ENCODE peak calls at places on chromosomes 4 and X, in four cellular contexts. One of them, this sample, is unnamed.

GRCh38 chrX:112211459-112211858 is 128.9 kb upstream of the TRPC5 start:
- DNase-seq in fibroblast of lung: no peak
- DNase-seq in H9: no peak
- DNase-seq in astrocyte of the spinal cord: peak; percentile 13
- DNase-seq in this sample: no peak

GRCh38 chrX:31524182-31524581 is 452.3 kb upstream of the FTHL17 start:
- DNase-seq in H9: no peak
- DNase-seq in astrocyte of the spinal cord: no peak
- DNase-seq in fibroblast of lung: no peak
- DNase-seq in this sample: no peak

GRCh38 chrX:5775985-5776384 is 452.7 kb downstream of the NLGN4X start:
- DNase-seq in astrocyte of the spinal cord: no peak
- DNase-seq in H9: no peak
- DNase-seq in fibroblast of lung: no peak
- DNase-seq in this sample: no peak

GRCh38 chrX:55132416-55132815 is 43.6 kb downstream of the PAGE2 start:
- DNase-seq in H9: no peak
- DNase-seq in fibroblast of lung: no peak
- DNase-seq in astrocyte of the spinal cord: no peak
- DNase-seq in this sample: no peak

GRCh38 chr4:17276821-17277220 is 235.1 kb downstream of the QDPR start:
- DNase-seq in H9: no peak
- DNase-seq in fibroblast of lung: peak; percentile 32
- DNase-seq in astrocyte of the spinal cord: peak; percentile 42
- DNase-seq in this sample: no peak

GRCh38 chr4:31007858-31008257 is 287.7 kb downstream of the PCDH7 start:
- DNase-seq in fibroblast of lung: no peak
- DNase-seq in H9: no peak
- DNase-seq in astrocyte of the spinal cord: no peak
- DNase-seq in this sample: no peak

GRCh38 chr4:102519925-102520324 is 18.8 kb downstream of the NFKB1 start:
- DNase-seq in fibroblast of lung: no peak
- DNase-seq in H9: no peak
- DNase-seq in astrocyte of the spinal cord: no peak
- DNase-seq in this sample: no peak

GRCh38 chr4:38190717-38191178 is 230.6 kb downstream of the PTTG2 start:
- DNase-seq in fibroblast of lung: peak; percentile 90
- DNase-seq in astrocyte of the spinal cord: peak; percentile 74
- DNase-seq in H9: no peak
- DNase-seq in this sample: no peak

GRCh38 chr4:154329939-154330338 is 161.7 kb downstream of the DCHS2 start:
- DNase-seq in H9: no peak
- DNase-seq in astrocyte of the spinal cord: no peak
- DNase-seq in fibroblast of lung: peak; percentile 85
- DNase-seq in this sample: no peak

GRCh38 chr4:77196866-77197265 is 39.9 kb downstream of the CCNG2 start:
- DNase-seq in H9: no peak
- DNase-seq in fibroblast of lung: no peak
- DNase-seq in astrocyte of the spinal cord: no peak
- DNase-seq in this sample: no peak

GRCh38 chr4:6671648-6672047 is 22.0 kb upstream of the S100P start:
- DNase-seq in fibroblast of lung: no peak
- DNase-seq in astrocyte of the spinal cord: no peak
- DNase-seq in H9: no peak
- DNase-seq in this sample: no peak

GRCh38 chrX:107826286-107827136 is 845 bp downstream of the MID2 start:
- DNase-seq in astrocyte of the spinal cord: peak; percentile 33
- DNase-seq in H9: peak; percentile 38
- DNase-seq in fibroblast of lung: peak; percentile 66
- DNase-seq in this sample: peak; percentile 51

GRCh38 chr4:156193116-156193515 is 239.4 kb upstream of the CTSO start:
- DNase-seq in fibroblast of lung: no peak
- DNase-seq in H9: no peak
- DNase-seq in astrocyte of the spinal cord: peak; percentile 26
- DNase-seq in this sample: no peak

GRCh38 chr4:70437212-70437611 is 34.8 kb upstream of the MUC7 start:
- DNase-seq in fibroblast of lung: no peak
- DNase-seq in H9: peak; percentile 64
- DNase-seq in astrocyte of the spinal cord: no peak
- DNase-seq in this sample: no peak

GRCh38 chrX:96126182-96126581 is 558.5 kb upstream of the DIAPH2 start:
- DNase-seq in astrocyte of the spinal cord: no peak
- DNase-seq in fibroblast of lung: no peak
- DNase-seq in H9: no peak
- DNase-seq in this sample: no peak

GRCh38 chrX:103825881-103826280 is 6.2 kb downstream of the RAB9B start:
- DNase-seq in astrocyte of the spinal cord: no peak
- DNase-seq in fibroblast of lung: no peak
- DNase-seq in H9: no peak
- DNase-seq in this sample: no peak

GRCh38 chrX:38628587-38628986 is 67.2 kb downstream of the TSPAN7 start:
- DNase-seq in astrocyte of the spinal cord: no peak
- DNase-seq in H9: no peak
- DNase-seq in fibroblast of lung: no peak
- DNase-seq in this sample: no peak

GRCh38 chr4:80213117-80213815 is 16.0 kb downstream of the PRDM8 start:
- DNase-seq in H9: no peak
- DNase-seq in astrocyte of the spinal cord: peak; percentile 49
- DNase-seq in fibroblast of lung: no peak
- DNase-seq in this sample: no peak

GRCh38 chrX:18995216-18995615 is 11.3 kb upstream of the PHKA2 start:
- DNase-seq in astrocyte of the spinal cord: peak; percentile 52
- DNase-seq in H9: no peak
- DNase-seq in fibroblast of lung: peak; percentile 33
- DNase-seq in this sample: no peak

GRCh38 chrX:23673108-23673507 is 5.8 kb downstream of the PRDX4 start:
- DNase-seq in astrocyte of the spinal cord: no peak
- DNase-seq in H9: no peak
- DNase-seq in fibroblast of lung: no peak
- DNase-seq in this sample: no peak

GRCh38 chr4:84366111-84366510 is 133.0 kb downstream of the NKX6-1 start:
- DNase-seq in fibroblast of lung: no peak
- DNase-seq in H9: no peak
- DNase-seq in astrocyte of the spinal cord: no peak
- DNase-seq in this sample: no peak

GRCh38 chr4:1674682-1675081 is 9.4 kb downstream of the FAM53A start:
- DNase-seq in astrocyte of the spinal cord: no peak
- DNase-seq in H9: no peak
- DNase-seq in fibroblast of lung: no peak
- DNase-seq in this sample: no peak

GRCh38 chr4:186020106-186020792 is 48.7 kb upstream of the TLR3 start:
- DNase-seq in fibroblast of lung: no peak
- DNase-seq in astrocyte of the spinal cord: no peak
- DNase-seq in H9: no peak
- DNase-seq in this sample: no peak

GRCh38 chrX:20596856-20597255 is 330.1 kb upstream of the RPS6KA3 start:
- DNase-seq in H9: no peak
- DNase-seq in astrocyte of the spinal cord: no peak
- DNase-seq in fibroblast of lung: no peak
- DNase-seq in this sample: no peak

GRCh38 chr4:23038626-23039245 is 346.0 kb downstream of the GBA3 start:
- DNase-seq in H9: no peak
- DNase-seq in fibroblast of lung: no peak
- DNase-seq in astrocyte of the spinal cord: no peak
- DNase-seq in this sample: no peak

GRCh38 chr4:139555705-139556070 is 331 bp downstream of the SETD7 start:
- DNase-seq in fibroblast of lung: peak; percentile 45
- DNase-seq in astrocyte of the spinal cord: no peak
- DNase-seq in H9: no peak
- DNase-seq in this sample: no peak

GRCh38 chr4:85127653-85128052 is 161.2 kb upstream of the WDFY3 start:
- DNase-seq in H9: peak; percentile 88
- DNase-seq in astrocyte of the spinal cord: peak; percentile 22
- DNase-seq in fibroblast of lung: peak; percentile 17
- DNase-seq in this sample: peak; percentile 56

DNA sequence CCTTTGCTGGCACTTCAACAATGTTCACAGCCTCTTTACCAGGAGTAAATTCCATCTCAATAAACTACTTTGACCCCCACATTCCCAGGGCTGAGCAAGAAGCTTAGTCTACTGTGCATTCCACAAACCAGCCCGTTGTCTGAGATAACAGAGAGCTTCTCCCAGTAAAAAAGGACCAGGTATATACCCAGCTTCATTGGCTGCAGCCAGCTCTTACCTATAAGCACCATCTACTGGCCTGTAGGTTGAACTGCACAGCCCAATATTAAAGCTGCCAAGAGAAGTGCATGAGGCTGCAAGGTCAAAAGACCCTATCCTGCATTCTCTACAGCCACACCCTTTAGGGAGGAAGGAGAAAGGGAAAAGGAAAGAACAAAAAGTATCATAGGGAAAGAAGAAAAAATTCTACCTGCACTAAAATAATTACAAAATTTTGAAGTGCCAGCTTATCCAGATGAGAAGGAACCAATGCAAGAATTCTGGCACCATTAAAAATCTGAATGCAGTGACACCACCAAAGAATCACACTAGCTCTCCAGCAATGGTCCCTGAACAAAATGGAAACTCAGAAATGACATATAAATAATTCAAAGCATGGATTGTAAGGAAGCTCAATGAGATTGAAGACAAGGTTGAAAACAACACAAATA is 45.7 kb upstream of the INTU start:
- DNase-seq in astrocyte of the spinal cord: peak; percentile 36
- DNase-seq in H9: peak; percentile 74
- DNase-seq in fibroblast of lung: peak; percentile 51
- DNase-seq in this sample: no peak
- TF ChIP-seq CTCF in astrocyte of the spinal cord: peak; percentile 83
- TF ChIP-seq CTCF in H9: peak; percentile 83
- TF ChIP-seq CTCF in fibroblast of lung: peak; percentile 79
- TF ChIP-seq CTCF in this sample: peak; percentile 58

DNA sequence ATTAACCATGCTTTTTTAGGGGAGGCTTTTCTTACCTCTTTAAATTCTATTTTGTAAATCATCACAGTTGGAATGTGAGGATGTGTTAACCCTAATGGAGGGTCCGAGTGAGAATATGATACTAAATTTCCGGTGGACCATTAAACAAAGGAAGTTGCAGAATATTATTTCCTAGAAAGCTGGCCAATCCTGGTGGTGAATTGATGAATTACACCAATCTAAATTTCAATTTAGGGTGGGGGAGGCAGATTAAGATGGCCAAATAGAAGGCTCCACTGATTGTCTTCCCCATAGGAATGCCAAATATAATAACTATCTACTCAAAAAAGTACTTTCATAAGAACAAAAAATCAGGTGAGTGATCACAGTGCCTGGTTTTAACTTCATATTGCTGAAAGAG is 1045.6 kb downstream of the GLUD2 start:
- DNase-seq in astrocyte of the spinal cord: no peak
- DNase-seq in fibroblast of lung: no peak
- DNase-seq in H9: no peak
- DNase-seq in this sample: no peak
- TF ChIP-seq CTCF in astrocyte of the spinal cord: no peak
- TF ChIP-seq CTCF in fibroblast of lung: no peak
- TF ChIP-seq CTCF in H9: peak; percentile 42
- TF ChIP-seq CTCF in this sample: peak; percentile 51

DNA sequence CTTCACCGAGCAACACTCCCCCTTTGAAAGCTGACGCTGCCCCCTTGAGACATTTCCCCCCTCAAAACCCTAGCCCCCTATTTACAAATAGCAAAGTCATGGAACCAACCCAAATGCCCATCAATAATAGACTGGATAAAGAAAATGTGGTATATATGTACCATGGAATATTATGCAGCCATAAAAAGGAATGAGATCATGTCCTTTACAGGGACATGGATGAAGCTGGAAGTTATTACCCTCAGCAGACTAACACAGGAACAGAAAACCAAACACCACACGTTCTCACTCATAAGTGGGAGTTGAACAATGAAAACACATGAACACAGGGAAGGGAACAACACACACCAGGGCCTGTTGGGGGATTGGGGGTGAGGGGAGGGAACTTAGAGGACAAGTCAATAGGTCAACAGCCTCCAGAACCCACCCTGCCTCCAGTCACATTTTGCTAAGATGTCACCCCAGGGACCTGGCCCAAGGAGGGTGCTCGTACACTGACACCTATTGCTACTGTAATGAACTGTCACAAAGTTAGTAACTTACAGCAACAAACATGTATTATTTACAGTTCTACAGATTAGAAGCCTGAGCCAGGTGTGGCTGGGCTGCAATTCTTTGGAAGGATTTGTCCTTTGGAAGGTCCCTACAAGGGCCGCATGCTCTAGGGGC is 20.6 kb downstream of the SCD5 start:
- DNase-seq in H9: peak; percentile 10
- DNase-seq in fibroblast of lung: no peak
- DNase-seq in astrocyte of the spinal cord: no peak
- DNase-seq in this sample: no peak
- TF ChIP-seq CTCF in H9: no peak
- TF ChIP-seq CTCF in fibroblast of lung: no peak
- TF ChIP-seq CTCF in astrocyte of the spinal cord: no peak
- TF ChIP-seq CTCF in this sample: no peak

GRCh38 chr4:148852092-148852699 is 410.0 kb upstream of the NR3C2 start:
- DNase-seq in H9: no peak
- DNase-seq in fibroblast of lung: no peak
- DNase-seq in astrocyte of the spinal cord: no peak
- DNase-seq in this sample: no peak
- TF ChIP-seq CTCF in H9: peak; percentile 28
- TF ChIP-seq CTCF in fibroblast of lung: no peak
- TF ChIP-seq CTCF in astrocyte of the spinal cord: no peak
- TF ChIP-seq CTCF in this sample: no peak

GRCh38 chr4:123110685-123111084 is 188.3 kb upstream of the NUDT6 start:
- DNase-seq in astrocyte of the spinal cord: no peak
- DNase-seq in fibroblast of lung: no peak
- DNase-seq in H9: no peak
- DNase-seq in this sample: no peak

GRCh38 chr4:123113193-123113592 is 190.8 kb upstream of the NUDT6 start:
- DNase-seq in astrocyte of the spinal cord: no peak
- DNase-seq in fibroblast of lung: no peak
- DNase-seq in H9: no peak
- DNase-seq in this sample: no peak

GRCh38 chr4:123114084-123114914 is 191.9 kb upstream of the NUDT6 start:
- DNase-seq in astrocyte of the spinal cord: no peak
- DNase-seq in fibroblast of lung: no peak
- DNase-seq in H9: no peak
- DNase-seq in this sample: no peak

GRCh38 chr4:123116412-123116811 is 194.0 kb upstream of the NUDT6 start:
- DNase-seq in fibroblast of lung: peak; percentile 77
- DNase-seq in astrocyte of the spinal cord: peak; percentile 19
- DNase-seq in H9: no peak
- DNase-seq in this sample: no peak

GRCh38 chr4:123114915-123115756 is 192.7 kb upstream of the NUDT6 start:
- DNase-seq in fibroblast of lung: no peak
- DNase-seq in astrocyte of the spinal cord: no peak
- DNase-seq in H9: peak; percentile 63
- DNase-seq in this sample: no peak
- TF ChIP-seq CTCF in fibroblast of lung: no peak
- TF ChIP-seq CTCF in astrocyte of the spinal cord: no peak
- TF ChIP-seq CTCF in H9: peak; percentile 51
- TF ChIP-seq CTCF in this sample: no peak

DNA sequence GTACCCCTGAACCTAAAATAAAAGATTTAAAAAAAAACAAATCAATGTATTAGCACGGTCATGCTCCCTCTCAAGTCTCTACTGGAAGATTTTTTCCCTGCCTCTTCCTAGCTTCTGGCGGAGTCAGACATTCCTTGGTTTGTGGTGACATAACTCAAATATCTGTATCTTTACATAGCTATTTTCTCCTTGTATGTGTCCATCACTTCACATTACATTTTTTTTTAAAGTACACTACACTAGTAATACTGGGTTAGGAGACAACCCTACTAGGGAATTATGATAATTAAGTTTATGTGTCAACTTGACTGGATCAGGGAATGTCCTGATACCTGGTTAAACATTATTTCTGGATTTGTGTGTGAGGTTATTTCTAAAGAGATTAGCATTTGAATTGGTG is 1197.9 kb downstream of the TECRL start:
- DNase-seq in H9: no peak
- DNase-seq in astrocyte of the spinal cord: no peak
- DNase-seq in fibroblast of lung: no peak
- DNase-seq in this sample: no peak
- TF ChIP-seq CTCF in H9: no peak
- TF ChIP-seq CTCF in astrocyte of the spinal cord: no peak
- TF ChIP-seq CTCF in fibroblast of lung: no peak
- TF ChIP-seq CTCF in this sample: no peak

This sample was measured in glutamatergic neuron.